ENCODE peak calls at places on chromosome 11, in four cellular contexts. U is suprapubic skin, G is tibial nerve, W is A549. M is an unnamed sample.

GRCh38 chr11:215581-216037 is 8.1 kb downstream of the RIC8A start:
- DNase-seq in U (peak; percentile 45), G (no peak), W (no peak), M (no peak)

GRCh38 chr11:91041626-91042025 is 818.8 kb upstream of the CHORDC1 start:
- DNase-seq in U (no peak), G (no peak), W (no peak), M (no peak)

GRCh38 chr11:87368876-87369480 is 331.2 kb downstream of the TMEM135 start:
- DNase-seq in U (no peak), G (no peak), W (no peak), M (no peak)

GRCh38 chr11:75380716-75381420 is 18.4 kb upstream of the RPS3 start:
- DNase-seq in U (no peak), G (no peak), W (peak; percentile 63), M (no peak)

GRCh38 chr11:126310992-126311310 is 7.1 kb downstream of the DCPS start:
- DNase-seq in U (no peak), G (no peak), W (no peak), M (no peak)

GRCh38 chr11:93034031-93034430 is 64.6 kb downstream of the MTNR1B start:
- DNase-seq in U (no peak), G (no peak), W (no peak), M (no peak)

GRCh38 chr11:63551889-63552266 is 11.3 kb downstream of the PLAAT2 start:
- DNase-seq in U (no peak), G (no peak), W (no peak), M (no peak)

GRCh38 chr11:103652013-103652412 is 384.4 kb upstream of the DDI1 start:
- DNase-seq in U (no peak), G (no peak), W (no peak), M (no peak)

GRCh38 chr11:110299006-110299785 is 2.8 kb upstream of the RDX start:
- DNase-seq in U (no peak), G (no peak), W (no peak), M (no peak)

GRCh38 chr11:88363004-88363403 is 25.5 kb upstream of the CTSC start:
- DNase-seq in U (no peak), G (no peak), W (no peak), M (no peak)

GRCh38 chr11:76371170-76371569 is 9.8 kb downstream of the THAP12 start:
- DNase-seq in U (no peak), G (no peak), W (peak; percentile 61), M (peak; percentile 36)

GRCh38 chr11:73507086-73507485 is 90.8 kb downstream of the FAM168A start:
- DNase-seq in U (no peak), G (no peak), W (no peak), M (no peak)

GRCh38 chr11:118434553-118435232 is 1.6 kb upstream of the KMT2A start:
- DNase-seq in U (peak; percentile 68), G (no peak), W (no peak), M (no peak)

GRCh38 chr11:330307-330693 is 9.6 kb upstream of the IFITM3 start:
- DNase-seq in U (peak; percentile 60), G (no peak), W (no peak), M (no peak)

GRCh38 chr11:1077033-1077416 is 2.4 kb downstream of the MUC2 start:
- DNase-seq in U (no peak), G (peak; percentile 7), W (no peak), M (no peak)

GRCh38 chr11:877565-877964 is 33.0 kb downstream of the CHID1 start:
- DNase-seq in U (no peak), G (no peak), W (peak; percentile 71), M (no peak)

GRCh38 chr11:102798012-102798746 is at the start of gene MMP1:
- DNase-seq in U (no peak), G (no peak), W (no peak), M (no peak)

GRCh38 chr11:113593698-113594308 is 112.3 kb downstream of the TMPRSS5 start:
- DNase-seq in U (no peak), G (no peak), W (no peak), M (peak; percentile 5)

GRCh38 chr11:114524122-114524521 is 35.6 kb downstream of the NXPE1 start:
- DNase-seq in U (no peak), G (no peak), W (no peak), M (no peak)

GRCh38 chr11:75279273-75279672 is 38.7 kb downstream of the TPBGL start:
- DNase-seq in U (peak; percentile 48), G (no peak), W (no peak), M (no peak)

GRCh38 chr11:74278721-74279148 is 32.7 kb downstream of the P4HA3 start:
- DNase-seq in U (peak; percentile 65), G (no peak), W (peak; percentile 97), M (peak; percentile 32)

GRCh38 chr11:17635551-17635938 is 83.8 kb upstream of the MYOD1 start:
- DNase-seq in U (peak; percentile 49), G (no peak), W (no peak), M (no peak)

GRCh38 chr11:85884581-85885021 is 29.4 kb downstream of the CCDC83 start:
- DNase-seq in U (no peak), G (no peak), W (no peak), M (no peak)

GRCh38 chr11:3220521-3221407 is 2.2 kb upstream of the MRGPRG start:
- DNase-seq in U (peak; percentile 59), G (no peak), W (no peak), M (no peak)

GRCh38 chr11:116225236-116225635 is 547.6 kb downstream of the BUD13 start:
- DNase-seq in U (no peak), G (no peak), W (no peak), M (no peak)

GRCh38 chr11:102552447-102553200 is 22.1 kb upstream of the MMP7 start:
- DNase-seq in U (no peak), G (no peak), W (peak; percentile 96), M (no peak)

GRCh38 chr11:10309163-10310093 is 4.6 kb downstream of the ADM start:
- DNase-seq in U (peak; percentile 82), G (no peak), W (peak; percentile 82), M (no peak)

GRCh38 chr11:93089474-93090102 is 108.2 kb downstream of the SLC36A4 start:
- DNase-seq in U (no peak), G (no peak), W (peak; percentile 43), M (no peak)

GRCh38 chr11:665707-666281 is 28.7 kb downstream of the DRD4 start:
- DNase-seq in U (no peak), G (no peak), W (no peak), M (no peak)

GRCh38 chr11:65780770-65781151 is at the start of gene AP5B1:
- DNase-seq in U (peak; percentile 75), G (peak; percentile 34), W (peak; percentile 61), M (peak; percentile 86)
- TF ChIP-seq POLR2A in U (no peak), G (peak; percentile 47), W (peak; percentile 66), M (peak; percentile 71)

DNA sequence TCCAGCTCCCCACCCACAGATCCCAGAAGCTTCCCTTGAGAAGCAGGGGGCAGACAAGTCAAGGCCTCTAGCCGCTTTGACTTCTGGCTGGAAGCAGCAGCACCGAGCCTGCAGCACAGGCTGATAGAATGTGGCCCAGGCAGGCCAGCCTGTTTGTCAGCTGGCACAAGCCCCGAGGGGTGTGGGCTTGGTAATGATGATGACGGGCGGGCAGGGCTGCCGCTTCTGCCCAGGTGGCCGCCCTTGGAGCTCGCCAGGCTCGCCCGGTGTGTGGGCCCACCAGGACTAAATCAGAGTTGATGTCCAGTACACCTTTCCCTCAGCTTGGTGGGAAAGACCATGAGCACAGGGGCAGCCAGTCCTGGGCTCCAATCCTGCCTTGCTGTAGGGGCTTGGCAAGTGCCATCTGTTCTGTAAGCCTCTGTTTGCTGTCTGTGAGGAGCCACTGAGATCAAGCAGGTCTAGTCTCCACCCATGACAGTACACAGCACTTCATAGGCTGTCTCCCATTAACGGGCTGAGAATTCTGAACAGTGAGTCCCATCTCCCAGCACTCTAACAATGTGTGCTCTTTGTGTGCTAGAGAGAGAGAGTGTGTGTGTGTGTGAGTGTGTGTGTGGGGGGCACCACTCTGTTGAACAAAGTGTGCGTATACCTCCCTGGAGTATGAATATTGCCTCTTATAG is 26.8 kb downstream of the MICAL2 start:
- DNase-seq in U (peak; percentile 76), G (no peak), W (no peak), M (no peak)
- TF ChIP-seq POLR2A in U (no peak), G (no peak), W (no peak), M (no peak)

GRCh38 chr11:69364901-69365300 is 70.9 kb downstream of the MYEOV start:
- DNase-seq in U (no peak), G (no peak), W (no peak), M (no peak)

GRCh38 chr11:69368119-69368880 is 74.3 kb downstream of the MYEOV start:
- DNase-seq in U (no peak), G (no peak), W (no peak), M (no peak)

GRCh38 chr11:69367211-69367964 is 73.4 kb downstream of the MYEOV start:
- DNase-seq in U (no peak), G (no peak), W (no peak), M (no peak)

GRCh38 chr11:69366591-69366990 is 72.6 kb downstream of the MYEOV start:
- DNase-seq in U (no peak), G (no peak), W (no peak), M (no peak)

DNA sequence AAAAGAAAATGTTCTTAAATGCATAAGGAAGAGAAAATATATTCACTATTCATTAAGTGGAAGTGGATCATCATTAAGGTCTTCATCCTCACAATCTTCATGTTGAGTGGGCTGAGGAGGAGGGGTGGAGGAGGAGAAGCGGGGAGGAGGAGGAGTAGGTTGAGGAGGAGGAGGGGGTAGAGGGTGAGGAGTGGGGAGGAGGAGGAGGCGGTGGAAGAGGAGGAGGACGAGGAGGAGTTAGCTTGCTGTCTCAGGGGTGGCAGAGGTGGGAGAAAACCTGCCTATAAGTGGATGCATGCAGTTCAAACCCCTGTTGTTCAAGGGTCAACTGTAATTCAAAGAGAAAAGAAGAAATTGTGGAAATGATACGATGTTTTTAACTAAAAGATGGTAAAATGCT is 71.6 kb downstream of the MYEOV start:
- DNase-seq in U (no peak), G (no peak), W (no peak), M (no peak)
- TF ChIP-seq POLR2A in U (no peak), G (no peak), W (no peak), M (no peak)

GRCh38 chr11:65078151-65078550 is 5.7 kb downstream of the CDCA5 start:
- DNase-seq in U (no peak), G (no peak), W (peak; percentile 69), M (no peak)
- TF ChIP-seq POLR2A in U (no peak), G (no peak), W (no peak), M (no peak)